ENCODE peak calls at places on chromosomes 3 and 15, in four cellular contexts. One of them, this sample, is unnamed.

GRCh38 chr15:61175024-61175423 is 54.1 kb downstream of the RORA start:
- DNase-seq in T-helper 2 cell: no peak
- DNase-seq in SHP77 treated with DMSO at 0.1 percent for 48 hours: no peak
- DNase-seq in AG20443: peak
- DNase-seq in this sample: no peak

GRCh38 chr3:170572665-170573253 is 13.1 kb downstream of the SLC7A14 start:
- DNase-seq in T-helper 2 cell: no peak
- DNase-seq in SHP77 treated with DMSO at 0.1 percent for 48 hours: no peak
- DNase-seq in AG20443: peak
- DNase-seq in this sample: peak

GRCh38 chr3:57559526-57559925 is 3.5 kb downstream of the PDE12 start:
- DNase-seq in T-helper 2 cell: no peak
- DNase-seq in SHP77 treated with DMSO at 0.1 percent for 48 hours: no peak
- DNase-seq in AG20443: peak
- DNase-seq in this sample: peak

GRCh38 chr15:31102049-31102321 is 460 bp upstream of the TRPM1 start:
- DNase-seq in T-helper 2 cell: no peak
- DNase-seq in SHP77 treated with DMSO at 0.1 percent for 48 hours: no peak
- DNase-seq in AG20443: no peak
- DNase-seq in this sample: no peak

GRCh38 chr3:38112378-38112761 is 24.6 kb downstream of the ACAA1 start:
- DNase-seq in T-helper 2 cell: no peak
- DNase-seq in SHP77 treated with DMSO at 0.1 percent for 48 hours: no peak
- DNase-seq in AG20443: no peak
- DNase-seq in this sample: no peak

GRCh38 chr15:67146875-67147381 is 81.5 kb downstream of the SMAD3 start:
- DNase-seq in T-helper 2 cell: no peak
- DNase-seq in SHP77 treated with DMSO at 0.1 percent for 48 hours: no peak
- DNase-seq in AG20443: peak
- DNase-seq in this sample: peak

GRCh38 chr3:193665370-193665989 is 72.5 kb downstream of the OPA1 start:
- DNase-seq in T-helper 2 cell: no peak
- DNase-seq in SHP77 treated with DMSO at 0.1 percent for 48 hours: no peak
- DNase-seq in AG20443: peak
- DNase-seq in this sample: peak

GRCh38 chr3:121073011-121073410 is 165.0 kb downstream of the STXBP5L start:
- DNase-seq in T-helper 2 cell: no peak
- DNase-seq in SHP77 treated with DMSO at 0.1 percent for 48 hours: no peak
- DNase-seq in AG20443: no peak
- DNase-seq in this sample: no peak

GRCh38 chr15:51982770-51983103 is 11.2 kb upstream of the LEO1 start:
- DNase-seq in T-helper 2 cell: no peak
- DNase-seq in SHP77 treated with DMSO at 0.1 percent for 48 hours: no peak
- DNase-seq in AG20443: no peak
- DNase-seq in this sample: no peak

GRCh38 chr3:49785565-49786356 is 581 bp downstream of the IP6K1 start:
- DNase-seq in T-helper 2 cell: no peak
- DNase-seq in SHP77 treated with DMSO at 0.1 percent for 48 hours: no peak
- DNase-seq in AG20443: peak
- DNase-seq in this sample: peak

GRCh38 chr15:101014276-101014675 is 95.1 kb downstream of the LRRK1 start:
- DNase-seq in T-helper 2 cell: no peak
- DNase-seq in SHP77 treated with DMSO at 0.1 percent for 48 hours: no peak
- DNase-seq in AG20443: no peak
- DNase-seq in this sample: no peak

GRCh38 chr15:50044904-50045303 is 74.1 kb downstream of the ATP8B4 start:
- DNase-seq in T-helper 2 cell: no peak
- DNase-seq in SHP77 treated with DMSO at 0.1 percent for 48 hours: no peak
- DNase-seq in AG20443: no peak
- DNase-seq in this sample: no peak

GRCh38 chr15:51245628-51246027 is 92.8 kb downstream of the CYP19A1 start:
- DNase-seq in T-helper 2 cell: no peak
- DNase-seq in SHP77 treated with DMSO at 0.1 percent for 48 hours: no peak
- DNase-seq in AG20443: no peak
- DNase-seq in this sample: no peak

GRCh38 chr3:188156051-188156450 is 2.1 kb downstream of the LPP start:
- DNase-seq in T-helper 2 cell: no peak
- DNase-seq in SHP77 treated with DMSO at 0.1 percent for 48 hours: no peak
- DNase-seq in AG20443: no peak
- DNase-seq in this sample: no peak

GRCh38 chr3:57048052-57048671 is 12.3 kb upstream of the SPATA12 start:
- DNase-seq in T-helper 2 cell: no peak
- DNase-seq in SHP77 treated with DMSO at 0.1 percent for 48 hours: peak
- DNase-seq in AG20443: peak
- DNase-seq in this sample: peak

GRCh38 chr3:120039642-120040610 is 54.3 kb downstream of the GSK3B start:
- DNase-seq in T-helper 2 cell: no peak
- DNase-seq in SHP77 treated with DMSO at 0.1 percent for 48 hours: no peak
- DNase-seq in AG20443: no peak
- DNase-seq in this sample: no peak

GRCh38 chr15:65916664-65917406 is 47.5 kb downstream of the RAB11A start:
- DNase-seq in T-helper 2 cell: no peak
- DNase-seq in SHP77 treated with DMSO at 0.1 percent for 48 hours: peak
- DNase-seq in AG20443: peak
- DNase-seq in this sample: peak

GRCh38 chr3:194097141-194097880 is 38.6 kb upstream of the HES1 start:
- DNase-seq in T-helper 2 cell: no peak
- DNase-seq in SHP77 treated with DMSO at 0.1 percent for 48 hours: no peak
- DNase-seq in AG20443: peak
- DNase-seq in this sample: no peak

GRCh38 chr3:66220066-66220465 is 735 bp upstream of the SLC25A26 start:
- DNase-seq in T-helper 2 cell: no peak
- DNase-seq in SHP77 treated with DMSO at 0.1 percent for 48 hours: no peak
- DNase-seq in AG20443: no peak
- DNase-seq in this sample: no peak

GRCh38 chr3:10377148-10377725 is 56.3 kb upstream of the SEC13 start:
- DNase-seq in T-helper 2 cell: no peak
- DNase-seq in SHP77 treated with DMSO at 0.1 percent for 48 hours: no peak
- DNase-seq in AG20443: no peak
- DNase-seq in this sample: no peak

GRCh38 chr3:127777332-127777731 is 45.0 kb downstream of the MGLL start:
- DNase-seq in T-helper 2 cell: no peak
- DNase-seq in SHP77 treated with DMSO at 0.1 percent for 48 hours: no peak
- DNase-seq in AG20443: no peak
- DNase-seq in this sample: no peak

GRCh38 chr15:80512729-80513670 is 108.8 kb downstream of the ARNT2 start:
- DNase-seq in T-helper 2 cell: no peak
- DNase-seq in SHP77 treated with DMSO at 0.1 percent for 48 hours: no peak
- DNase-seq in AG20443: peak
- DNase-seq in this sample: peak

GRCh38 chr3:64561503-64561810 is 126.3 kb downstream of the ADAMTS9 start:
- DNase-seq in T-helper 2 cell: no peak
- DNase-seq in SHP77 treated with DMSO at 0.1 percent for 48 hours: no peak
- DNase-seq in AG20443: no peak
- DNase-seq in this sample: no peak

GRCh38 chr3:12952322-12953200 is 111.2 kb upstream of the RPL32 start:
- DNase-seq in T-helper 2 cell: no peak
- DNase-seq in SHP77 treated with DMSO at 0.1 percent for 48 hours: no peak
- DNase-seq in AG20443: no peak
- DNase-seq in this sample: no peak

GRCh38 chr15:31214158-31214863 is 112.3 kb upstream of the KLF13 start:
- DNase-seq in T-helper 2 cell: no peak
- DNase-seq in SHP77 treated with DMSO at 0.1 percent for 48 hours: no peak
- DNase-seq in AG20443: no peak
- DNase-seq in this sample: no peak

GRCh38 chr3:177689077-177689476 is 491.8 kb upstream of the TBL1XR1 start:
- DNase-seq in T-helper 2 cell: no peak
- DNase-seq in SHP77 treated with DMSO at 0.1 percent for 48 hours: no peak
- DNase-seq in AG20443: no peak
- DNase-seq in this sample: no peak

GRCh38 chr3:188827078-188827477 is 344.7 kb upstream of the TPRG1 start:
- DNase-seq in T-helper 2 cell: no peak
- DNase-seq in SHP77 treated with DMSO at 0.1 percent for 48 hours: no peak
- DNase-seq in AG20443: no peak
- DNase-seq in this sample: no peak

GRCh38 chr3:36124118-36124796 is 256.0 kb upstream of the STAC start:
- DNase-seq in T-helper 2 cell: no peak
- DNase-seq in SHP77 treated with DMSO at 0.1 percent for 48 hours: no peak
- DNase-seq in AG20443: peak
- DNase-seq in this sample: peak

GRCh38 chr15:81001180-81002003 is 669 bp downstream of the TLNRD1 start:
- DNase-seq in T-helper 2 cell: peak
- DNase-seq in SHP77 treated with DMSO at 0.1 percent for 48 hours: no peak
- DNase-seq in AG20443: peak
- DNase-seq in this sample: peak

GRCh38 chr15:78917888-78918287 is 27.0 kb downstream of the CTSH start:
- DNase-seq in T-helper 2 cell: no peak
- DNase-seq in SHP77 treated with DMSO at 0.1 percent for 48 hours: no peak
- DNase-seq in AG20443: no peak
- DNase-seq in this sample: no peak

GRCh38 chr3:13111874-13112520 is 38.8 kb upstream of the IQSEC1 start:
- DNase-seq in T-helper 2 cell: no peak
- DNase-seq in SHP77 treated with DMSO at 0.1 percent for 48 hours: peak
- DNase-seq in AG20443: no peak
- DNase-seq in this sample: no peak

GRCh38 chr3:159724627-159725026 is 264.0 kb upstream of the IL12A start:
- DNase-seq in T-helper 2 cell: no peak
- DNase-seq in SHP77 treated with DMSO at 0.1 percent for 48 hours: no peak
- DNase-seq in AG20443: peak
- DNase-seq in this sample: no peak

GRCh38 chr15:55319537-55320325 is 709 bp downstream of the PIGB start:
- DNase-seq in T-helper 2 cell: no peak
- DNase-seq in SHP77 treated with DMSO at 0.1 percent for 48 hours: no peak
- DNase-seq in AG20443: peak
- DNase-seq in this sample: peak

GRCh38 chr15:57138260-57138895 is 219.9 kb downstream of the TCF12 start:
- DNase-seq in T-helper 2 cell: no peak
- DNase-seq in SHP77 treated with DMSO at 0.1 percent for 48 hours: peak
- DNase-seq in AG20443: peak
- DNase-seq in this sample: peak

GRCh38 chr3:171388537-171388936 is 71.7 kb downstream of the TNIK start:
- DNase-seq in T-helper 2 cell: no peak
- DNase-seq in SHP77 treated with DMSO at 0.1 percent for 48 hours: no peak
- DNase-seq in AG20443: no peak
- DNase-seq in this sample: no peak

GRCh38 chr3:148175215-148175614 is 522.5 kb upstream of the AGTR1 start:
- DNase-seq in T-helper 2 cell: no peak
- DNase-seq in SHP77 treated with DMSO at 0.1 percent for 48 hours: no peak
- DNase-seq in AG20443: peak
- DNase-seq in this sample: peak

This sample was measured in fibroblast of gingiva.